ENCODE peak calls at places on chromosomes 5 and 9, in five cellular contexts. T is stimulated activated CD4-positive, alpha-beta T cell treated with anti-CD3 and anti-CD28 coated beads, Interleukin-2, amount 100 ng/mL, for 4 hours; I is Karpas-422; D is amniotic stem cell; L is cerebellum. R is an unnamed sample.

GRCh38 chr5:74188341-74188740 is 452.2 kb downstream of the ENC1 start:
- DNase-seq in T (no peak), I (no peak), D (no peak), L (no peak), R (no peak)

GRCh38 chr9:76486151-76486550 is 27.2 kb downstream of the GCNT1 start:
- DNase-seq in T (no peak), I (no peak), D (no peak), L (no peak), R (no peak)

GRCh38 chr9:2785060-2785459 is 58.8 kb downstream of the PUM3 start:
- DNase-seq in T (no peak), I (no peak), D (no peak), L (no peak), R (no peak)

GRCh38 chr5:33120671-33121070 is 320.1 kb upstream of the TARS1 start:
- DNase-seq in T (no peak), I (no peak), D (peak), L (no peak), R (no peak)

GRCh38 chr9:122930933-122931850 is at the start of gene ZBTB26:
- DNase-seq in T (peak), I (peak), D (peak), L (peak), R (peak)

GRCh38 chr5:138601444-138601843 is 26.2 kb upstream of the HSPA9 start:
- DNase-seq in T (no peak), I (no peak), D (peak), L (no peak), R (no peak)

GRCh38 chr5:76337949-76338589 is 65.0 kb upstream of the IQGAP2 start:
- DNase-seq in T (peak), I (peak), D (peak), L (peak), R (peak)

GRCh38 chr5:151139015-151139414 is 18.6 kb downstream of the ANXA6 start:
- DNase-seq in T (no peak), I (no peak), D (no peak), L (no peak), R (no peak)

GRCh38 chr9:34072868-34073590 is 24.3 kb upstream of the UBAP2 start:
- DNase-seq in T (no peak), I (no peak), D (peak), L (no peak), R (no peak)

GRCh38 chr5:92559331-92559730 is 1021.7 kb downstream of the NR2F1-AS1 start:
- DNase-seq in T (no peak), I (no peak), D (no peak), L (no peak), R (peak)

GRCh38 chr5:15463231-15463630 is 36.7 kb upstream of the FBXL7 start:
- DNase-seq in T (no peak), I (no peak), D (no peak), L (no peak), R (peak)

GRCh38 chr5:140055152-140055551 is 12.1 kb upstream of the NRG2 start:
- DNase-seq in T (no peak), I (no peak), D (no peak), L (no peak), R (no peak)

GRCh38 chr9:18976368-18977238 is 56.4 kb downstream of the SAXO1 start:
- DNase-seq in T (no peak), I (no peak), D (peak), L (no peak), R (no peak)

GRCh38 chr5:161414037-161414436 is 132.5 kb downstream of the GABRB2 start:
- DNase-seq in T (no peak), I (no peak), D (no peak), L (no peak), R (no peak)

GRCh38 chr5:150153957-150154617 is 1.6 kb downstream of the PDGFRB start:
- DNase-seq in T (no peak), I (peak), D (peak), L (no peak), R (no peak)

GRCh38 chr9:112175796-112176315 is 759 bp upstream of the SUSD1 start:
- DNase-seq in T (no peak), I (no peak), D (no peak), L (no peak), R (no peak)

GRCh38 chr9:81687521-81688261 is 1.7 kb downstream of the TLE1 start:
- DNase-seq in T (no peak), I (no peak), D (no peak), L (peak), R (peak)

GRCh38 chr5:157370967-157371366 is 89.0 kb upstream of the NIPAL4 start:
- DNase-seq in T (no peak), I (no peak), D (no peak), L (no peak), R (no peak)

GRCh38 chr9:534886-535285 is 306.6 kb upstream of the DMRT1 start:
- DNase-seq in T (no peak), I (no peak), D (no peak), L (peak), R (peak)

GRCh38 chr9:130112244-130113151 is 58.8 kb downstream of the GPR107 start:
- DNase-seq in T (no peak), I (no peak), D (no peak), L (no peak), R (peak)

GRCh38 chr5:134007581-134008256 is 2.9 kb upstream of the VDAC1 start:
- DNase-seq in T (no peak), I (no peak), D (no peak), L (no peak), R (no peak)

GRCh38 chr9:98899399-98900056 is 44.2 kb upstream of the COL15A1 start:
- DNase-seq in T (no peak), I (peak), D (peak), L (no peak), R (no peak)

GRCh38 chr5:80216753-80217596 is 38.9 kb downstream of the SERINC5 start:
- DNase-seq in T (peak), I (no peak), D (no peak), L (peak), R (peak)

GRCh38 chr9:98771209-98771874 is 25.0 kb downstream of the ANKS6 start:
- DNase-seq in T (no peak), I (no peak), D (no peak), L (no peak), R (no peak)

GRCh38 chr9:36154213-36154952 is 14.8 kb upstream of the CCIN start:
- DNase-seq in T (no peak), I (no peak), D (no peak), L (no peak), R (peak)

GRCh38 chr5:89338935-89339334 is 456.0 kb upstream of the MEF2C start:
- DNase-seq in T (no peak), I (no peak), D (no peak), L (no peak), R (no peak)

GRCh38 chr5:154673506-154673905 is 81.7 kb upstream of the LARP1 start:
- DNase-seq in T (no peak), I (no peak), D (no peak), L (no peak), R (no peak)

GRCh38 chr9:84137968-84138367 is 157.4 kb downstream of the RMI1 start:
- DNase-seq in T (no peak), I (no peak), D (no peak), L (no peak), R (no peak)

GRCh38 chr5:138654281-138654867 is 79.2 kb upstream of the HSPA9 start:
- DNase-seq in T (peak), I (no peak), D (no peak), L (no peak), R (no peak)

GRCh38 chr5:25119654-25120053 is 474.9 kb upstream of the CDH10 start:
- DNase-seq in T (no peak), I (peak), D (no peak), L (no peak), R (no peak)

GRCh38 chr9:21141427-21141882 is at the start of gene IFNW1:
- DNase-seq in T (no peak), I (no peak), D (no peak), L (no peak), R (no peak)

GRCh38 chr5:85293139-85293785 is 908.6 kb upstream of the EDIL3 start:
- DNase-seq in T (no peak), I (no peak), D (no peak), L (no peak), R (no peak)

GRCh38 chr9:5263568-5264218 is 32.5 kb downstream of the INSL4 start:
- DNase-seq in T (no peak), I (peak), D (no peak), L (no peak), R (peak)

GRCh38 chr9:76717611-76718010 is 46.6 kb upstream of the PCA3 start:
- DNase-seq in T (no peak), I (no peak), D (no peak), L (no peak), R (no peak)

GRCh38 chr5:75016896-75017295 is 35.5 kb downstream of the GCNT4 start:
- DNase-seq in T (no peak), I (no peak), D (no peak), L (no peak), R (no peak)

GRCh38 chr5:15695171-15695676 is 195.2 kb downstream of the FBXL7 start:
- DNase-seq in T (no peak), I (no peak), D (peak), L (no peak), R (no peak)

GRCh38 chr9:15249042-15249818 is 57.8 kb downstream of the TTC39B start:
- DNase-seq in T (no peak), I (no peak), D (peak), L (peak), R (peak)

GRCh38 chr9:133460405-133461175 is 812 bp downstream of the CACFD1 start:
- DNase-seq in T (no peak), I (peak), D (no peak), L (no peak), R (peak)

R was measured in G401.